ENCODE peak calls at places on chromosomes 13 and 19, in four cellular contexts. T is CD8-positive, alpha-beta T cell; A is psoas muscle; H is thoracic aorta. Z is an unnamed sample.

GRCh38 chr19:1417681-1418493 is 10.5 kb downstream of the DAZAP1 start:
- DNase-seq in A (no peak), T (no peak), H (no peak), Z (no peak)

GRCh38 chr13:20258208-20258962 is 26.3 kb upstream of the GJB6 start:
- DNase-seq in T (no peak), H (no peak), A (no peak), Z (no peak)

GRCh38 chr19:13044160-13044853 is 49.0 kb downstream of the NFIX start:
- DNase-seq in A (no peak), H (no peak), T (peak), Z (no peak)

GRCh38 chr13:97133955-97134354 is 88.2 kb upstream of the MBNL2 start:
- DNase-seq in T (no peak), H (no peak), A (no peak), Z (no peak)

GRCh38 chr19:5188548-5189317 is 151.9 kb downstream of the PTPRS start:
- DNase-seq in H (no peak), T (no peak), A (no peak), Z (no peak)

GRCh38 chr13:113448885-113449692 is 4.2 kb downstream of the ADPRHL1 start:
- DNase-seq in T (peak), H (no peak), A (peak), Z (no peak)

GRCh38 chr13:100673376-100673830 is 1.2 kb downstream of the TMTC4 start:
- DNase-seq in A (no peak), T (no peak), H (no peak), Z (no peak)

GRCh38 chr19:55753401-55753800 is 5.5 kb upstream of the RFPL4A start:
- DNase-seq in T (no peak), A (no peak), H (no peak), Z (no peak)

GRCh38 chr19:4369888-4370260 is 26.5 kb downstream of the MPND start:
- DNase-seq in H (no peak), T (peak), A (peak), Z (no peak)

GRCh38 chr19:45761714-45762113 is 7.3 kb downstream of the SIX5 start:
- DNase-seq in H (no peak), T (no peak), A (no peak), Z (no peak)

GRCh38 chr13:25111557-25111956 is 15.6 kb downstream of the PABPC3 start:
- DNase-seq in T (no peak), A (no peak), H (no peak), Z (peak)

GRCh38 chr13:59437902-59438301 is 725.8 kb downstream of the DIAPH3 start:
- DNase-seq in A (no peak), T (no peak), H (no peak), Z (no peak)

GRCh38 chr19:21468791-21469190 is 36.6 kb upstream of the ZNF429 start:
- DNase-seq in A (no peak), H (no peak), T (no peak), Z (no peak)

GRCh38 chr13:113299951-113300350 is 2.9 kb downstream of the LAMP1 start:
- DNase-seq in T (no peak), A (no peak), H (no peak), Z (no peak)

GRCh38 chr19:55581145-55581827 is 638 bp upstream of the ZNF579 start:
- DNase-seq in T (no peak), A (no peak), H (no peak), Z (no peak)

GRCh38 chr19:48842744-48843162 is 6.5 kb upstream of the HSD17B14 start:
- DNase-seq in A (no peak), T (peak), H (no peak), Z (peak)

GRCh38 chr13:24851546-24851945 is 87.6 kb downstream of the RNF17 start:
- DNase-seq in T (no peak), A (no peak), H (no peak), Z (no peak)

GRCh38 chr13:46315491-46316075 is 71.5 kb downstream of the RUBCNL start:
- DNase-seq in A (no peak), T (no peak), H (no peak), Z (no peak)

GRCh38 chr19:20664917-20665781 is 3.8 kb upstream of the ZNF626 start:
- DNase-seq in A (peak), H (no peak), T (no peak), Z (no peak)

GRCh38 chr13:24304620-24305019 is 4.8 kb upstream of the C1QTNF9 start:
- DNase-seq in A (no peak), T (no peak), H (no peak), Z (no peak)

GRCh38 chr19:44718441-44719261 is 19.7 kb downstream of the CEACAM16 start:
- DNase-seq in A (peak), H (peak), T (no peak), Z (no peak)

GRCh38 chr19:37905936-37906867 is at the start of gene WDR87:
- DNase-seq in A (peak), T (peak), H (no peak), Z (no peak)

GRCh38 chr13:27969073-27969865 is at the start of gene CDX2:
- DNase-seq in A (no peak), T (no peak), H (no peak), Z (no peak)

GRCh38 chr13:24071423-24072075 is 89.0 kb upstream of the SPATA13 start:
- DNase-seq in A (no peak), T (no peak), H (no peak), Z (no peak)

GRCh38 chr13:110394371-110394841 is 87.3 kb downstream of the COL4A2 start:
- DNase-seq in T (no peak), A (no peak), H (no peak), Z (peak)

GRCh38 chr19:44142014-44142523 is 715 bp downstream of the ZNF234 start:
- DNase-seq in H (no peak), T (no peak), A (peak), Z (peak)

GRCh38 chr19:30785728-30786127 is 413.5 kb downstream of the ZNF536 start:
- DNase-seq in H (no peak), T (no peak), A (no peak), Z (no peak)

DNA sequence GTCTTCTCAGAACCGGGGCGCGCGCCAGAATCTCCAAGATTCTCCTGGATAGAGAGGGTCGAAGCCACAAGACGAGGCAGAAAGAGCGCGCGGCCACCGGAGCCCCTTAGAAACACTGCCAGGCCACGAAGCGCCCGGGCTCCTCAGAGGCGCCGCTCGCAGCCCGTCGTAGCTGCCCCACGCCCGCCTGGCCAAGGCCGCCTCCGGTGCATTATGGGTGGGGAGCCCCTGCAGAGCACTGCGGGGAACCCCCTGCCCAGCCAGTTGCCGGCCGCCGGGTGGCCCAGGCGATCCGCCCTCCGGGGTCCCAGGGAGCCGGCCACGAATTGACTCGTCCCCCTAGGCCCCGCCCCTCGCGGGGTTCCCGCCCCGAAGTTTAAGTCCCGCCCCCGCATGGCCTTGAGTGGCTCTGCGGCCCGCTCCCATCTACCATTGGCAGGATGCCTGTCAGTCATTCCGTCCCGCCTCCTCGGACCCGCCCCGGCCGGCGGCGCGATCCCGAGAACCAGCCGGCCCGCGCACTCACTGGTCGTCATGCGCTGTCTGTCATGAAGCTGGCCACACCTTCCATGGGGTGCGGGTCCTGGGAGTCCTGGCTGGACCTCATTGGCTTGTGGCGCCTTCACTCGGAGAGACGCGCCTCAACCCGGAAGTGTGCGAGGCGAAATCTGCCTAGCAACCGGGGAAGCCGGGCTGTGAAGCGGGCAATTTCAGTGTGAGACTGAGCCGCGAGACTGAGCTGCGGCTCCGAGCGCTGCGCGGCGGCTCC is 20.2 kb upstream of the GATAD2A start:
- DNase-seq in H (peak), T (peak), A (peak), Z (peak)
- TF ChIP-seq CTCF in H (peak), T (no peak), A (peak), Z (no peak)

DNA sequence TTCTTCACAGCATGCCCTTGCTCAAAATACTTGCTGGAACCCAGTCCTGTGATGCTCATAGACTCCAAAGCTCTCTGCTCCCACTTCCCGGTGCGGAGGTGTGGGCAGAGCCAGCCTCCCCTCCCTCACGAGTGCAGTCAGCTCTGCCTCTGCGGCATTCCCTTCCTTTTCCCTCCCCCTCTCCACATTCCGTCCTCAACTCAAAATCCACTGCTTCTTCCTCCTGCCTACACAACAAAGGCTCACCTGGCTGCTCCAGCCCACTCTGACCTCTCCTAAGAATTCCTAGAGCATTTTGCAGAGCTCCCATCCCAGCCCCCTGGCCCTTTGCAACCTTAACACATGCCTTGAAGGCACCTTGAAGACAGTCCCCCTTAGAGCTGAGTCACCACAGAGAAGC is 527.9 kb downstream of the MYO16 start:
- DNase-seq in T (no peak), A (no peak), H (no peak), Z (no peak)
- H3K27ac ChIP-seq in T (no peak), A (no peak), H (peak), Z (no peak)

GRCh38 chr13:41389580-41389979 is 67.8 kb upstream of the RGCC start:
- DNase-seq in A (no peak), T (no peak), H (no peak), Z (no peak)

GRCh38 chr13:41388143-41388881 is 69.0 kb upstream of the RGCC start:
- DNase-seq in T (no peak), A (no peak), H (no peak), Z (no peak)

GRCh38 chr13:41386206-41386605 is 71.1 kb upstream of the RGCC start:
- DNase-seq in A (no peak), T (no peak), H (no peak), Z (no peak)

GRCh38 chr13:41383400-41383799 is 72.3 kb downstream of the NAA16 start:
- DNase-seq in H (no peak), T (no peak), A (no peak), Z (no peak)

GRCh38 chr13:41384749-41385503 is 72.4 kb upstream of the RGCC start:
- DNase-seq in A (no peak), H (no peak), T (no peak), Z (no peak)
- TF ChIP-seq CTCF in A (no peak), H (peak), T (peak), Z (peak)

GRCh38 chr19:15532779-15533521 is 24.6 kb downstream of the CYP4F22 start:
- DNase-seq in A (no peak), T (no peak), H (no peak), Z (no peak)
- H3K27ac ChIP-seq in A (no peak), T (no peak), H (no peak), Z (no peak)

Z was measured in brain microvascular endothelial cell.